ENCODE peak calls at places on chromosomes 6 and 20, in seven cellular contexts. One of them, this sample, is unnamed.
A peak's percentile ranks its signal among the peaks of the same experiment; 100 is the strongest.

GRCh38 chr6:5457983-5458683 is 196.8 kb downstream of the FARS2 start:
- DNase-seq in NCI-H1092: peak; percentile 80
- DNase-seq in iPS DF 6.9: no peak
- DNase-seq in AG20443: no peak
- DNase-seq in CD4-positive, CD25-positive, alpha-beta regulatory T cell: no peak
- DNase-seq in neuronal stem cell: no peak
- DNase-seq in GM20000: no peak
- DNase-seq in this sample: no peak

GRCh38 chr20:4369798-4370124 is 351.9 kb upstream of the PRND start:
- DNase-seq in NCI-H1092: no peak
- DNase-seq in iPS DF 6.9: no peak
- DNase-seq in AG20443: no peak
- DNase-seq in CD4-positive, CD25-positive, alpha-beta regulatory T cell: peak; percentile 88
- DNase-seq in neuronal stem cell: no peak
- DNase-seq in GM20000: peak; percentile 33
- DNase-seq in this sample: no peak

GRCh38 chr6:40640591-40641293 is 53.6 kb upstream of the LRFN2 start:
- DNase-seq in NCI-H1092: no peak
- DNase-seq in iPS DF 6.9: no peak
- DNase-seq in AG20443: no peak
- DNase-seq in CD4-positive, CD25-positive, alpha-beta regulatory T cell: peak; percentile 63
- DNase-seq in neuronal stem cell: no peak
- DNase-seq in GM20000: no peak
- DNase-seq in this sample: no peak

GRCh38 chr20:29427201-29428060 is 1830.0 kb upstream of the DEFB115 start:
- DNase-seq in NCI-H1092: no peak
- DNase-seq in iPS DF 6.9: no peak
- DNase-seq in AG20443: no peak
- DNase-seq in CD4-positive, CD25-positive, alpha-beta regulatory T cell: no peak
- DNase-seq in neuronal stem cell: no peak
- DNase-seq in GM20000: no peak
- DNase-seq in this sample: no peak

GRCh38 chr6:83430606-83431544 is at the start of gene ME1:
- DNase-seq in NCI-H1092: no peak
- DNase-seq in iPS DF 6.9: no peak
- DNase-seq in AG20443: peak; percentile 90
- DNase-seq in CD4-positive, CD25-positive, alpha-beta regulatory T cell: no peak
- DNase-seq in neuronal stem cell: peak; percentile 52
- DNase-seq in GM20000: peak; percentile 86
- DNase-seq in this sample: peak; percentile 78

GRCh38 chr20:51531141-51531710 is 11.3 kb downstream of the NFATC2 start:
- DNase-seq in NCI-H1092: no peak
- DNase-seq in iPS DF 6.9: no peak
- DNase-seq in AG20443: no peak
- DNase-seq in CD4-positive, CD25-positive, alpha-beta regulatory T cell: peak; percentile 74
- DNase-seq in neuronal stem cell: no peak
- DNase-seq in GM20000: peak; percentile 63
- DNase-seq in this sample: no peak

GRCh38 chr20:63962426-63963347 is 6.5 kb upstream of the UCKL1 start:
- DNase-seq in NCI-H1092: no peak
- DNase-seq in iPS DF 6.9: no peak
- DNase-seq in AG20443: no peak
- DNase-seq in CD4-positive, CD25-positive, alpha-beta regulatory T cell: no peak
- DNase-seq in neuronal stem cell: no peak
- DNase-seq in GM20000: no peak
- DNase-seq in this sample: no peak

GRCh38 chr6:129104131-129104530 is 221.2 kb downstream of the LAMA2 start:
- DNase-seq in NCI-H1092: no peak
- DNase-seq in iPS DF 6.9: no peak
- DNase-seq in AG20443: peak; percentile 56
- DNase-seq in CD4-positive, CD25-positive, alpha-beta regulatory T cell: no peak
- DNase-seq in neuronal stem cell: no peak
- DNase-seq in GM20000: no peak
- DNase-seq in this sample: no peak

GRCh38 chr6:42696526-42697267 is 25.7 kb downstream of the PRPH2 start:
- DNase-seq in NCI-H1092: no peak
- DNase-seq in iPS DF 6.9: no peak
- DNase-seq in AG20443: peak; percentile 84
- DNase-seq in CD4-positive, CD25-positive, alpha-beta regulatory T cell: no peak
- DNase-seq in neuronal stem cell: no peak
- DNase-seq in GM20000: no peak
- DNase-seq in this sample: no peak

GRCh38 chr6:127349980-127350379 is 6.6 kb upstream of the ECHDC1 start:
- DNase-seq in NCI-H1092: no peak
- DNase-seq in iPS DF 6.9: no peak
- DNase-seq in AG20443: no peak
- DNase-seq in CD4-positive, CD25-positive, alpha-beta regulatory T cell: no peak
- DNase-seq in neuronal stem cell: no peak
- DNase-seq in GM20000: no peak
- DNase-seq in this sample: no peak